ENCODE peak calls at places on chromosomes 7 and 10, in four cellular contexts. Z, E, C and B are unnamed samples.

GRCh38 chr10:60967854-60968484 is 24.0 kb upstream of the RHOBTB1 start:
- DNase-seq in Z (no peak), E (no peak), C (no peak), B (no peak)

GRCh38 chr10:84214612-84215235 is 10.6 kb downstream of the LRIT2 start:
- DNase-seq in E (no peak), Z (no peak), C (peak; percentile 75), B (peak; percentile 68)

GRCh38 chr7:80279760-80280159 is 145.1 kb downstream of the GNAI1 start:
- DNase-seq in Z (no peak), E (no peak), C (no peak), B (no peak)

GRCh38 chr10:5611899-5612680 is 54.3 kb downstream of the ASB13 start:
- DNase-seq in E (no peak), Z (no peak), C (no peak), B (no peak)

GRCh38 chr10:92573091-92573797 is 649 bp downstream of the IDE start:
- DNase-seq in Z (no peak), C (no peak), E (no peak), B (peak; percentile 21)

GRCh38 chr7:121076350-121077164 is 88.0 kb downstream of the CPED1 start:
- DNase-seq in Z (no peak), E (no peak), C (no peak), B (no peak)

GRCh38 chr7:16463520-16463919 is 2.0 kb downstream of the SOSTDC1 start:
- DNase-seq in E (no peak), C (no peak), Z (no peak), B (no peak)

GRCh38 chr7:74656421-74656910 is 1.1 kb upstream of the GTF2I start:
- DNase-seq in Z (peak; percentile 73), C (peak; percentile 32), E (peak; percentile 40), B (no peak)

GRCh38 chr7:113349339-113349738 is 231.0 kb upstream of the SMIM30 start:
- DNase-seq in E (no peak), Z (no peak), C (no peak), B (no peak)

GRCh38 chr10:17747883-17748550 is 4.0 kb upstream of the TMEM236 start:
- DNase-seq in Z (no peak), E (no peak), C (no peak), B (no peak)

GRCh38 chr7:37901236-37901827 is 15.3 kb downstream of the SFRP4 start:
- DNase-seq in C (no peak), Z (no peak), E (no peak), B (peak; percentile 30)

GRCh38 chr10:122632031-122632430 is 67.6 kb downstream of the C10orf120 start:
- DNase-seq in E (no peak), Z (no peak), C (no peak), B (no peak)

GRCh38 chr10:24307696-24308476 is 98.9 kb downstream of the KIAA1217 start:
- DNase-seq in Z (peak; percentile 71), E (no peak), C (no peak), B (no peak)

GRCh38 chr7:240887-241421 is 48.6 kb downstream of the FAM20C start:
- DNase-seq in E (no peak), C (peak; percentile 30), Z (no peak), B (no peak)

GRCh38 chr10:110758898-110759297 is 112.8 kb upstream of the PDCD4 start:
- DNase-seq in E (no peak), C (no peak), Z (no peak), B (no peak)

GRCh38 chr7:135001390-135002165 is 15.3 kb downstream of the AGBL3 start:
- DNase-seq in Z (no peak), E (no peak), C (no peak), B (no peak)

GRCh38 chr10:83990126-83990525 is 149.2 kb upstream of the GHITM start:
- DNase-seq in Z (no peak), C (no peak), E (peak; percentile 57), B (peak; percentile 26)

GRCh38 chr10:34236927-34237326 is 578.2 kb downstream of the PARD3 start:
- DNase-seq in E (peak; percentile 28), C (no peak), Z (no peak), B (no peak)

GRCh38 chr7:92916751-92917369 is 80.5 kb upstream of the CDK6 start:
- DNase-seq in E (no peak), Z (no peak), C (peak; percentile 24), B (no peak)

GRCh38 chr10:124611738-124612137 is 132.4 kb downstream of the FAM53B start:
- DNase-seq in C (no peak), Z (no peak), E (no peak), B (no peak)

GRCh38 chr10:72694476-72695369 is 2.8 kb downstream of the MCU start:
- DNase-seq in Z (no peak), C (no peak), E (no peak), B (peak; percentile 27)

GRCh38 chr10:122186822-122187810 is 84.0 kb upstream of the BTBD16 start:
- DNase-seq in C (no peak), Z (no peak), E (no peak), B (no peak)

GRCh38 chr7:16034353-16034752 is 347.9 kb upstream of the MEOX2 start:
- DNase-seq in Z (no peak), E (no peak), C (no peak), B (no peak)

GRCh38 chr10:102175415-102175814 is 23.2 kb downstream of the NOLC1 start:
- DNase-seq in C (no peak), Z (no peak), E (no peak), B (no peak)

GRCh38 chr10:103067951-103068350 is 125.1 kb downstream of the NT5C2 start:
- DNase-seq in Z (no peak), C (no peak), E (no peak), B (no peak)

GRCh38 chr7:158110661-158111555 is 476.7 kb downstream of the PTPRN2 start:
- DNase-seq in C (no peak), Z (no peak), E (no peak), B (no peak)

GRCh38 chr10:21810582-21811244 is 192.8 kb downstream of the DNAJC1 start:
- DNase-seq in Z (no peak), C (no peak), E (no peak), B (no peak)

GRCh38 chr10:119412831-119413737 is 129.4 kb downstream of the RGS10 start:
- DNase-seq in C (peak; percentile 38), Z (peak; percentile 31), E (no peak), B (no peak)

GRCh38 chr10:34504534-34504933 is 310.6 kb downstream of the PARD3 start:
- DNase-seq in C (no peak), E (no peak), Z (no peak), B (no peak)

GRCh38 chr7:27438878-27439589 is 196.4 kb downstream of the EVX1 start:
- DNase-seq in E (no peak), C (no peak), Z (no peak), B (no peak)

GRCh38 chr7:128783143-128783799 is 7.7 kb upstream of the OPN1SW start:
- DNase-seq in E (peak; percentile 65), C (peak; percentile 93), Z (peak; percentile 89), B (no peak)

GRCh38 chr7:15555385-15555859 is 6.4 kb downstream of the AGMO start:
- DNase-seq in C (no peak), Z (no peak), E (no peak), B (no peak)

GRCh38 chr7:103447073-103447960 is 1.3 kb upstream of the SLC26A5 start:
- DNase-seq in C (peak; percentile 76), E (peak; percentile 19), Z (no peak), B (peak; percentile 62)

GRCh38 chr7:128268233-128268632 is 27.2 kb downstream of the LEP start:
- DNase-seq in Z (no peak), C (no peak), E (no peak), B (no peak)

GRCh38 chr7:134554417-134554966 is 5.6 kb downstream of the AKR1B15 start:
- DNase-seq in C (no peak), Z (no peak), E (peak; percentile 22), B (no peak)

GRCh38 chr7:2689951-2690705 is 2.1 kb downstream of the AMZ1 start:
- DNase-seq in C (no peak), Z (no peak), E (no peak), B (no peak)

GRCh38 chr7:140533394-140533872 is 54.1 kb upstream of the MKRN1 start:
- DNase-seq in E (no peak), Z (peak; percentile 66), C (no peak), B (no peak)

DNA sequence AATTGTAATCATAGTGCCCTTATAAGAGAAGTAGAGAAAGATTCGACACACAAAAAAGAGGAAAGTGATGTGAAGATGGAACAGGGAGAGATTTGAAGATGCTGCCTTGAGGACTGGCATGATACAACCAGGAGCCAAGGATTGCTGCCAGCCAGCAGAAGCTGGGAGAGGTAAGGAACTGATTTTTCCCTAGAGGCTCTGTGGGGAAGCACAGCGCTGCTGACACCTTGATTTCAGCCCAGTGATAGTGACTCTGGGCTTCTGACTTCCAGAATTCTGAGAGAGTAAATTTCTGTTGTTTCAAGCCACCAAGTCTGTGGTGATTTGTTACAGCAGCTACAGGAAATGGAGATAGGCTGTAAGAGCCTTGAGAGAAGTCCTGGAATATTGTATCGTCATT is 98.2 kb downstream of the RAB11FIP2 start:
- DNase-seq in Z (no peak), E (no peak), C (no peak), B (no peak)
- TF ChIP-seq CTCF in Z (no peak), E (no peak), C (no peak), B (no peak)

GRCh38 chr7:49187543-49188268 is 263.4 kb downstream of the CDC14C start:
- DNase-seq in C (no peak), E (no peak), Z (no peak), B (no peak)
- TF ChIP-seq CTCF in C (no peak), E (peak; percentile 37), Z (no peak), B (no peak)

GRCh38 chr7:30799206-30799975 is 28.2 kb downstream of the MINDY4 start:
- DNase-seq in C (no peak), Z (peak; percentile 71), E (peak; percentile 68), B (peak; percentile 69)

GRCh38 chr7:30802812-30803211 is 31.6 kb downstream of the MINDY4 start:
- DNase-seq in E (no peak), C (no peak), Z (no peak), B (no peak)

GRCh38 chr7:30804078-30804661 is 33.0 kb downstream of the MINDY4 start:
- DNase-seq in Z (no peak), E (no peak), C (no peak), B (no peak)

GRCh38 chr7:30799976-30800661 is 28.9 kb downstream of the MINDY4 start:
- DNase-seq in Z (no peak), E (no peak), C (no peak), B (no peak)

DNA sequence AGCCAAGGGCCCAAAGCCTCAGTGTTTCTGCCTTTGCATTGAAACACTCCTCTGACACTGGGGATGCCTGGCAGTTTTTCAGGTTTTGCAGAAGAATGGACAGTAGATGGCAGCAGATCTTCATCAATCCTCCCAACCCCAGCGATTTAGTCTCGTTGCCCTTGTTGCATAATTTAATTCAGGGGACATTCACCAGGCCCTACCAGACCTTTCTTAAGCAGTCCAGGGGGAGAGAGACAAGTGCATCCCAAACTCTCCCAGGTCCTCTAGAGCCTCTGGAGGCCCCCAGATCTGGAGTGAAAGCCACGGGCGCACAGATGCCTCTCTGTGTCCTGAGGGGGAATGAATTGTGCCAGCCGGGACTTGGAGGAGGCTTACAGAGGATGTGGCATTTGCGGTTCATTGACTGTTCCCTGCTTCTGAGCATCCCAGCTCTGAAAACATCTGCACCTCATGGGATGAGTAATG is 29.6 kb downstream of the MINDY4 start:
- DNase-seq in C (peak; percentile 55), E (no peak), Z (peak; percentile 46), B (peak; percentile 76)
- TF ChIP-seq CTCF in C (peak; percentile 49), E (peak; percentile 68), Z (peak; percentile 77), B (peak; percentile 69)

GRCh38 chr7:40148671-40149070 is 13.9 kb downstream of the SUGCT start:
- DNase-seq in C (no peak), E (no peak), Z (no peak), B (no peak)

GRCh38 chr7:40151504-40151903 is 16.7 kb downstream of the SUGCT start:
- DNase-seq in C (no peak), E (no peak), Z (no peak), B (no peak)

GRCh38 chr7:40147371-40148246 is 12.8 kb downstream of the SUGCT start:
- DNase-seq in Z (no peak), C (peak; percentile 31), E (no peak), B (no peak)
- TF ChIP-seq CTCF in Z (no peak), C (no peak), E (peak; percentile 11), B (no peak)